ENCODE peak calls at places on chromosomes 16 and 17, in four cellular contexts. L is astrocyte of the cerebellum, W is foreskin fibroblast, U is RWPE1. I is an unnamed sample.

GRCh38 chr17:61303334-61304096 is 96.1 kb upstream of the TBX2 start:
- DNase-seq in L (no peak), W (peak; percentile 63), U (no peak), I (no peak)

GRCh38 chr17:78957076-78957475 is 22.6 kb downstream of the LGALS3BP start:
- DNase-seq in L (peak; percentile 60), W (peak; percentile 39), U (no peak), I (peak; percentile 42)

GRCh38 chr17:78818932-78819331 is 21.7 kb downstream of the USP36 start:
- DNase-seq in L (no peak), W (peak; percentile 37), U (no peak), I (no peak)

GRCh38 chr16:11665071-11665491 is 3.2 kb upstream of the SNN start:
- DNase-seq in L (no peak), W (no peak), U (no peak), I (no peak)

GRCh38 chr16:20611975-20612471 is 35.9 kb upstream of the ACSM2B start:
- DNase-seq in L (no peak), W (no peak), U (no peak), I (no peak)

GRCh38 chr17:33234930-33235685 is 58.0 kb downstream of the ASIC2 start:
- DNase-seq in L (peak; percentile 92), W (peak; percentile 96), U (peak; percentile 95), I (no peak)

GRCh38 chr16:56990407-56991286 is 1.3 kb downstream of the NLRC5 start:
- DNase-seq in L (no peak), W (no peak), U (no peak), I (no peak)

GRCh38 chr16:65333298-65333697 is 211.4 kb upstream of the CDH11 start:
- DNase-seq in L (no peak), W (no peak), U (no peak), I (no peak)

GRCh38 chr16:5175263-5175662 is 77.7 kb upstream of the EEF2KMT start:
- DNase-seq in L (no peak), W (no peak), U (no peak), I (no peak)

GRCh38 chr16:12158428-12158827 is 181.9 kb downstream of the SNX29 start:
- DNase-seq in L (peak; percentile 85), W (peak; percentile 97), U (peak; percentile 61), I (no peak)

GRCh38 chr16:83992624-83993023 is 24.6 kb downstream of the NECAB2 start:
- DNase-seq in L (peak; percentile 71), W (peak; percentile 78), U (no peak), I (no peak)

GRCh38 chr17:59753522-59754467 is 46.3 kb downstream of the VMP1 start:
- DNase-seq in L (peak; percentile 92), W (peak; percentile 93), U (peak; percentile 83), I (peak; percentile 21)

GRCh38 chr16:63337264-63337663 is 1301.0 kb upstream of the CDH8 start:
- DNase-seq in L (no peak), W (no peak), U (no peak), I (no peak)

GRCh38 chr17:1963250-1963649 is 61.9 kb downstream of the RTN4RL1 start:
- DNase-seq in L (no peak), W (no peak), U (no peak), I (no peak)

GRCh38 chr17:37417852-37418251 is 11.2 kb downstream of the TADA2A start:
- DNase-seq in L (no peak), W (peak; percentile 32), U (no peak), I (no peak)

GRCh38 chr16:1261131-1261917 is 5.5 kb downstream of the TPSD1 start:
- DNase-seq in L (no peak), W (no peak), U (no peak), I (peak; percentile 46)

GRCh38 chr17:75575728-75576127 is 11.9 kb upstream of the MYO15B start:
- DNase-seq in L (no peak), W (no peak), U (no peak), I (no peak)

GRCh38 chr17:39939588-39940419 is 12.3 kb downstream of the LRRC3C start:
- DNase-seq in L (no peak), W (peak; percentile 94), U (no peak), I (peak; percentile 76)

GRCh38 chr16:56102159-56102798 is 89.0 kb upstream of the GNAO1 start:
- DNase-seq in L (no peak), W (no peak), U (no peak), I (no peak)

GRCh38 chr17:29568331-29569244 is at the start of gene TP53I13:
- DNase-seq in L (no peak), W (peak; percentile 92), U (peak; percentile 80), I (peak; percentile 90)

GRCh38 chr17:38464251-38464722 is 36.0 kb downstream of the ARHGAP23 start:
- DNase-seq in L (no peak), W (peak; percentile 76), U (no peak), I (no peak)

GRCh38 chr16:85903576-85903975 is 4.6 kb downstream of the IRF8 start:
- DNase-seq in L (no peak), W (no peak), U (no peak), I (no peak)

GRCh38 chr17:40532520-40533253 is 31.3 kb upstream of the TNS4 start:
- DNase-seq in L (no peak), W (no peak), U (no peak), I (no peak)

GRCh38 chr17:59332890-59333377 is 1.5 kb downstream of the YPEL2 start:
- DNase-seq in L (no peak), W (peak; percentile 67), U (no peak), I (no peak)

GRCh38 chr17:61583242-61583641 is 7.8 kb downstream of the NACA2 start:
- DNase-seq in L (peak; percentile 40), W (peak; percentile 87), U (peak; percentile 57), I (no peak)

GRCh38 chr17:42075789-42076188 is 22.5 kb downstream of the ZNF385C start:
- DNase-seq in L (no peak), W (no peak), U (no peak), I (no peak)

GRCh38 chr16:25419681-25420080 is 162.0 kb upstream of the ZKSCAN2 start:
- DNase-seq in L (no peak), W (no peak), U (no peak), I (no peak)

GRCh38 chr17:49213803-49214202 is 3.3 kb downstream of the ABI3 start:
- DNase-seq in L (no peak), W (no peak), U (no peak), I (no peak)

GRCh38 chr16:17283022-17283421 is 187.7 kb downstream of the XYLT1 start:
- DNase-seq in L (no peak), W (no peak), U (no peak), I (no peak)

GRCh38 chr17:56832446-56832845 is 1.3 kb downstream of the C17orf67 start:
- DNase-seq in L (no peak), W (no peak), U (no peak), I (no peak)

GRCh38 chr17:82338858-82339633 is 5.5 kb upstream of the SECTM1 start:
- DNase-seq in L (peak; percentile 35), W (peak; percentile 85), U (peak; percentile 88), I (peak; percentile 62)

GRCh38 chr16:4700380-4700996 is 7.1 kb downstream of the NUDT16L1 start:
- DNase-seq in L (no peak), W (no peak), U (no peak), I (no peak)

GRCh38 chr17:77638229-77638628 is 320.3 kb upstream of the TNRC6C start:
- DNase-seq in L (no peak), W (no peak), U (no peak), I (no peak)

GRCh38 chr16:50396770-50397525 is 28.2 kb upstream of the BRD7 start:
- DNase-seq in L (peak; percentile 45), W (peak; percentile 10), U (peak; percentile 95), I (peak; percentile 83)

GRCh38 chr16:19844945-19845641 is 39.6 kb downstream of the GPRC5B start:
- DNase-seq in L (peak; percentile 59), W (peak; percentile 84), U (no peak), I (no peak)

GRCh38 chr17:56755310-56755709 is 78.4 kb downstream of the C17orf67 start:
- DNase-seq in L (no peak), W (no peak), U (no peak), I (no peak)

GRCh38 chr17:48871551-48872351 is 20.8 kb upstream of the ATP5MC1 start:
- DNase-seq in L (no peak), W (no peak), U (no peak), I (peak; percentile 83)

DNA sequence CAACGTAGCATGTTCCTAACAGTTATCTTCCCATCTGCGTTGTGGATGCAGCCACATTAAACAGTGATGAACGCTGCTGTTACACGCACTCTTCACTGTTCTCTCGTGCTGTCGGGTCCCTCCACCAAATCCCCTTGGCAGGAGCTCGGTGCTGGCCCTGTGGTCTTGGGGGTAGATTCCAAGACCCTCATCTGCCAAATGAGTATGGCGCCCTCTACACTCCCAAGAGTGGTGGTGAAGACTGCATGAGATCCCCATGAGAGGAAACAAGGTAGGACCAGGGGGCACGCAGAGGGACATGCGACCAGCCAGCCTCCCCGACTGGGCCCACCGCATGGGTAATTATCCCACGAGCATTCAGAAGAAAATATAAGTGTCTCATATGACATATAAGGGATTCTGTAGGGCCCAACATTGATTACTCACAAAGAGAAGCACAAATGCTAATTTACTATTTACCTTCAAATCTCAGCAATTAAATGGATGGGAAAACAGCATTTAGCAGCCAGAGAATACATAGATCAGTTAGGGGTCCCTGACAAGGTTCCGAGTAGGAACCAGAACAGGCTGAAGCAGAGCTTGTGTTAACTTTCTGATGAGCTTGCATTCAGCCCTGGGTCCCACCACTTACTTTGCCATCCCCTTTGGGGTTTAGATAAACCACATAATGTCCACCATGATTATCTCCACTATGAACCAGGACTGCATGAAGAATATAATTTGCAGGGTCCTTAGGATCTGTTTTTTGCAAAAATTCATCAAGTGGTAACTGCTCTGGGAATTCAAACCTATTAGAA is 23.8 kb downstream of the LITAFD start:
- DNase-seq in L (no peak), W (no peak), U (no peak), I (no peak)
- TF ChIP-seq CTCF in L (peak; percentile 40), W (peak; percentile 28), U (no peak), I (peak; percentile 39)

GRCh38 chr17:7484964-7485377 is 805 bp downstream of the POLR2A start:
- DNase-seq in L (no peak), W (no peak), U (no peak), I (no peak)
- TF ChIP-seq CTCF in L (no peak), W (no peak), U (no peak), I (no peak)

GRCh38 chr16:69443809-69444611 is 19.6 kb downstream of the CYB5B start:
- DNase-seq in L (no peak), W (peak; percentile 56), U (no peak), I (no peak)

GRCh38 chr16:69435977-69436729 is 11.7 kb downstream of the CYB5B start:
- DNase-seq in L (no peak), W (no peak), U (no peak), I (no peak)

GRCh38 chr16:69438465-69438864 is 14.0 kb downstream of the CYB5B start:
- DNase-seq in L (no peak), W (no peak), U (no peak), I (no peak)

GRCh38 chr16:69444873-69445517 is 20.6 kb downstream of the CYB5B start:
- DNase-seq in L (no peak), W (no peak), U (no peak), I (no peak)

GRCh38 chr16:69440236-69440635 is 15.8 kb downstream of the CYB5B start:
- DNase-seq in L (no peak), W (no peak), U (no peak), I (no peak)
- TF ChIP-seq CTCF in L (no peak), W (no peak), U (no peak), I (no peak)

GRCh38 chr16:67247698-67248400 is 568 bp upstream of the FHOD1 start:
- DNase-seq in L (no peak), W (no peak), U (no peak), I (no peak)

GRCh38 chr16:67245674-67246080 is 1.6 kb downstream of the FHOD1 start:
- DNase-seq in L (no peak), W (no peak), U (no peak), I (no peak)

GRCh38 chr16:67246081-67246944 is 968 bp downstream of the FHOD1 start:
- DNase-seq in L (peak; percentile 70), W (peak; percentile 96), U (peak; percentile 82), I (peak; percentile 96)

GRCh38 chr16:67248401-67249177 is at the start of gene SLC9A5:
- DNase-seq in L (no peak), W (peak; percentile 62), U (no peak), I (peak; percentile 48)

GRCh38 chr16:67246945-67247697 is at the start of gene FHOD1:
- DNase-seq in L (peak; percentile 85), W (peak; percentile 98), U (peak; percentile 94), I (peak; percentile 99)
- TF ChIP-seq CTCF in L (no peak), W (no peak), U (no peak), I (no peak)

I was measured in Calu3.